ENCODE peak calls at places on chromosome 1, in six cellular contexts. T is H9, W is neuronal stem cell, L is IMR-90, R is mesenchymal stem cell, J is trophoblast cell. D is an unnamed sample.
A peak's percentile ranks its signal among the peaks of the same experiment; 100 is the strongest.

GRCh38 chr1:155648207-155649147 is 38.5 kb downstream of the MSTO1 start:
- DNase-seq in T (peak; percentile 40), W (peak; percentile 42), L (peak; percentile 94), R (peak; percentile 98), J (peak; percentile 84), D (no peak)

GRCh38 chr1:116163533-116163932 is 52.3 kb downstream of the MAB21L3 start:
- DNase-seq in T (no peak), W (no peak), L (no peak), R (no peak), J (no peak), D (no peak)

GRCh38 chr1:177124578-177125278 is 39.8 kb downstream of the ASTN1 start:
- DNase-seq in T (no peak), W (no peak), L (no peak), R (no peak), J (no peak), D (no peak)

GRCh38 chr1:65027699-65028358 is 61.5 kb upstream of the JAK1 start:
- DNase-seq in T (no peak), W (no peak), L (no peak), R (no peak), J (no peak), D (no peak)

GRCh38 chr1:6970256-6970655 is 185.0 kb downstream of the CAMTA1 start:
- DNase-seq in T (peak; percentile 19), W (no peak), L (no peak), R (no peak), J (no peak), D (no peak)

GRCh38 chr1:212161231-212161781 is 123.9 kb upstream of the PPP2R5A start:
- DNase-seq in T (no peak), W (no peak), L (peak; percentile 87), R (peak; percentile 78), J (no peak), D (no peak)

GRCh38 chr1:155177192-155177917 is 3.7 kb downstream of the TRIM46 start:
- DNase-seq in T (no peak), W (no peak), L (no peak), R (no peak), J (peak; percentile 65), D (no peak)

GRCh38 chr1:167821969-167822685 is 91.8 kb downstream of the ADCY10 start:
- DNase-seq in T (no peak), W (no peak), L (peak; percentile 20), R (no peak), J (no peak), D (no peak)

GRCh38 chr1:153928776-153929432 is 6.1 kb upstream of the GATAD2B start:
- DNase-seq in T (no peak), W (no peak), L (peak; percentile 59), R (peak; percentile 85), J (no peak), D (no peak)

GRCh38 chr1:203751051-203751450 is 13.9 kb upstream of the LAX1 start:
- DNase-seq in T (no peak), W (no peak), L (peak; percentile 82), R (peak; percentile 45), J (peak; percentile 54), D (no peak)

GRCh38 chr1:111553199-111553598 is 49.8 kb upstream of the ADORA3 start:
- DNase-seq in T (no peak), W (no peak), L (peak; percentile 89), R (peak; percentile 66), J (peak; percentile 30), D (no peak)

GRCh38 chr1:81126989-81127571 is 673.7 kb upstream of the ADGRL2 start:
- DNase-seq in T (no peak), W (no peak), L (peak; percentile 49), R (peak; percentile 26), J (no peak), D (no peak)

GRCh38 chr1:166017395-166017794 is 149.4 kb downstream of the FAM78B start:
- DNase-seq in T (peak; percentile 69), W (peak; percentile 6), L (no peak), R (no peak), J (no peak), D (peak; percentile 66)

GRCh38 chr1:241336335-241336734 is 20.7 kb downstream of the RGS7 start:
- DNase-seq in T (no peak), W (no peak), L (peak; percentile 35), R (no peak), J (no peak), D (no peak)

GRCh38 chr1:162538815-162539431 is 22.6 kb upstream of the UAP1 start:
- DNase-seq in T (no peak), W (no peak), L (peak; percentile 94), R (peak; percentile 83), J (peak; percentile 90), D (no peak)

GRCh38 chr1:47991698-47992097 is 5.5 kb downstream of the TRABD2B start:
- DNase-seq in T (peak; percentile 8), W (no peak), L (no peak), R (no peak), J (no peak), D (no peak)

GRCh38 chr1:25566730-25567341 is 23.4 kb downstream of the LDLRAP1 start:
- DNase-seq in T (peak; percentile 61), W (no peak), L (peak; percentile 92), R (peak; percentile 78), J (peak; percentile 87), D (no peak)

GRCh38 chr1:7888248-7889010 is 35.6 kb upstream of the UTS2 start:
- DNase-seq in T (no peak), W (no peak), L (peak; percentile 56), R (peak; percentile 11), J (no peak), D (no peak)

GRCh38 chr1:16888806-16889178 is 7.0 kb upstream of the RNU1-2 start:
- DNase-seq in T (no peak), W (no peak), L (no peak), R (no peak), J (peak; percentile 34), D (no peak)
- H3K14ac ChIP-seq in T (peak overlapping the region; percentile 80), W (no peak overlapping the region), L (no peak overlapping the region), R (no peak overlapping the region), J (peak overlapping the region; percentile 76), D (no peak overlapping the region)

GRCh38 chr1:89589515-89589914 is 43.4 kb upstream of the LRRC8C start:
- DNase-seq in T (no peak), W (no peak), L (no peak), R (no peak), J (no peak), D (no peak)

GRCh38 chr1:89590341-89591080 is 42.4 kb upstream of the LRRC8C start:
- DNase-seq in T (no peak), W (no peak), L (no peak), R (no peak), J (peak; percentile 96), D (no peak)

GRCh38 chr1:89599332-89599630 is 33.6 kb upstream of the LRRC8C start:
- DNase-seq in T (no peak), W (no peak), L (no peak), R (no peak), J (no peak), D (no peak)

GRCh38 chr1:89598450-89599331 is 34.2 kb upstream of the LRRC8C start:
- DNase-seq in T (no peak), W (peak; percentile 9), L (peak; percentile 39), R (peak; percentile 51), J (no peak), D (peak; percentile 52)

DNA sequence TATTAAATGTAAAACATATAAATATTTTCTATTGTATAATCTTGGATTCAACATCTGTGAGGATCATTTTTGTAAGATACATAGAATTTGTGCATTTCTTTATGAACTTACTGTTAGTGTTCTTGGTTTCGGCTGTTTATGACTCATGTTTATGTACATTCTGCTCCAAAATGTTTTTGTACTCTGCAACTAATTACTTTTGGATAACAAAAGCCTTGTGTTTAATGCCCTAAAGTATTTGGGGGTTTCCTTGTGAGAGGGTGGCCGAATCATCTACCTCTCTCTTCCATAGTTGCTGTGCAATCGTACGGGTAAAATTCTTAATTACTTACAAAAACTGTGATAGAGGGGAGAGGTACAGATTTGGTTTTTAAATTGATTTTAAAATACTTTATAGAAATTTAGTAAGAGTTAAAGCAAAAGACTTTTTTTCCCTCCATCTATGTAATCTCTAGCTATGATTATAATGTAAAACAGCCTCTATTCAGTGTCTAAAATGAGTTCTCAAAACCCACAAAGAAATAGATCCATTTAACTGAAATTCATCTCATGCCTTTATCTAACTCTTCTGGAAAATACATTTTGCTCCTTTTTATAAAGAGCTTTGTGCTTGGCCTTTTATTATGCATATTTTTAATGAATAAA is 38.7 kb upstream of the LRRC8C start:
- DNase-seq in T (no peak), W (no peak), L (peak; percentile 36), R (no peak), J (no peak), D (no peak)
- H3K14ac ChIP-seq in T (no peak overlapping the region), W (no peak overlapping the region), L (no peak overlapping the region), R (no peak overlapping the region), J (no peak overlapping the region), D (no peak overlapping the region)

DNA sequence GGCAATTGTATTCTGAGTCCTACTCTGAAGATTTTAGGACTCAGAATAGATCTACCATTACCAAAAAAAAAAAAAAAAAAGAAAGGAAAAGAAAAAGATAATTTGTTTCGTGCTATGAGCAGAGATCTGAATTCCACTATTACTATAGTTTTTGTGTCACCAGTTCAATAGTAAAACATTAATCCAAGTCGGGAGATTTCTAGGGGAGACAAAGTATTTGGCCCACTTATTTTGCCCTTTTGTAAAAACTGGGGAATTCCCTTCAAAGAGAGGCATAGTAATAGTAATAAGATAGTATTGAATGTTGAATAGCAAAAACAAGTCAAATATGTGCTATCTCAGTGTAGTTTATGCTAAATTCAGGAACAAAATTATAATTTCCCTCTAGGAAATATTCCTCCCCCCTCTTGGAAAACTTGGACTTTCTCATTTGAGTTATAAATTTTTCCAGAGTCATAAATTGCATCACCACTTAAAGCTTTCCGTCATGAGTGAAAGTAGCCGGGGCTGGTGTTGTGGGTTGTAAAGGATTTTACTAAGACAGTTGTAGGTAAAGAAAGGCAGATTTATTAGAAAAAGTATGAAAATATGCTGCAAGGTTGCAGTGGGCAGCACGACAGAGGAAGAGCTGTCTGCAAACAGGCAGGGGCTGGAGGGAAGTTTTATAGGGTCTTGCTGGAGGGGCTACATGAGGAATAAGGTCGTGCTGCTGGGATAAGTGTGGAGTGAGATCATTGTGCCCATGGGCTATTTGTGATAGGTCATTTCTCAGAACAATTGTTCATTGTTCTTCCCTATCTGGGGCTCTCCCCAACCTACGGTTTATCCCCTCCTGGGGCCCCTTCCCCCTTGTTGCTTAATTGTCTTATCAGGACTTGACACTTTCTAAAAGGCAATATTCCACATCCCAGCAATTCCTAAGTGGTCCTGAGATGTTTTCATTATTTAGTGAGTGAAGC is 1009.9 kb downstream of the PLA2G4A start:
- DNase-seq in T (no peak), W (no peak), L (no peak), R (no peak), J (no peak), D (no peak)
- H3K14ac ChIP-seq in T (no peak overlapping the region), W (no peak overlapping the region), L (no peak overlapping the region), R (no peak overlapping the region), J (no peak overlapping the region), D (no peak overlapping the region)

GRCh38 chr1:187241971-187242370 is 413.2 kb downstream of the PLA2G4A start:
- DNase-seq in T (no peak), W (no peak), L (no peak), R (no peak), J (no peak), D (no peak)

GRCh38 chr1:187236676-187237075 is 407.9 kb downstream of the PLA2G4A start:
- DNase-seq in T (no peak), W (no peak), L (no peak), R (no peak), J (no peak), D (no peak)

GRCh38 chr1:187236145-187236544 is 407.4 kb downstream of the PLA2G4A start:
- DNase-seq in T (no peak), W (no peak), L (no peak), R (no peak), J (no peak), D (no peak)

GRCh38 chr1:187237542-187237941 is 408.8 kb downstream of the PLA2G4A start:
- DNase-seq in T (no peak), W (no peak), L (peak; percentile 40), R (no peak), J (no peak), D (no peak)
- H3K14ac ChIP-seq in T (no peak overlapping the region), W (no peak overlapping the region), L (no peak overlapping the region), R (no peak overlapping the region), J (no peak overlapping the region), D (no peak overlapping the region)